ENCODE peak calls at places on chromosomes 5 and 9, in six cellular contexts. One of them, this sample, is unnamed.

GRCh38 chr9:38125889-38126288 is 56.9 kb upstream of the SHB start:
- DNase-seq in sigmoid colon: no peak
- DNase-seq in Panc1: no peak
- DNase-seq in HL-60: no peak
- DNase-seq in GM12891: no peak
- DNase-seq in GM23338: no peak
- DNase-seq in this sample: no peak

GRCh38 chr9:16143310-16143709 is 590.5 kb downstream of the CCDC171 start:
- DNase-seq in sigmoid colon: no peak
- DNase-seq in Panc1: no peak
- DNase-seq in HL-60: no peak
- DNase-seq in GM12891: no peak
- DNase-seq in GM23338: no peak
- DNase-seq in this sample: no peak

GRCh38 chr9:81529556-81530193 is 159.7 kb downstream of the TLE1 start:
- DNase-seq in sigmoid colon: peak; percentile 70
- DNase-seq in Panc1: no peak
- DNase-seq in HL-60: no peak
- DNase-seq in GM12891: no peak
- DNase-seq in GM23338: no peak
- DNase-seq in this sample: no peak

GRCh38 chr9:126777733-126778132 is 27.1 kb upstream of the ZBTB43 start:
- DNase-seq in sigmoid colon: no peak
- DNase-seq in Panc1: no peak
- DNase-seq in HL-60: no peak
- DNase-seq in GM12891: no peak
- DNase-seq in GM23338: peak; percentile 86
- DNase-seq in this sample: no peak

GRCh38 chr5:84983093-84983492 is 598.4 kb upstream of the EDIL3 start:
- DNase-seq in sigmoid colon: no peak
- DNase-seq in Panc1: no peak
- DNase-seq in HL-60: no peak
- DNase-seq in GM12891: no peak
- DNase-seq in GM23338: no peak
- DNase-seq in this sample: no peak

GRCh38 chr5:94361161-94361560 is 257.2 kb downstream of the KIAA0825 start:
- DNase-seq in sigmoid colon: no peak
- DNase-seq in Panc1: no peak
- DNase-seq in HL-60: no peak
- DNase-seq in GM12891: no peak
- DNase-seq in GM23338: no peak
- DNase-seq in this sample: no peak

GRCh38 chr9:109108318-109108717 is 11.4 kb downstream of the TMEM245 start:
- DNase-seq in sigmoid colon: no peak
- DNase-seq in Panc1: no peak
- DNase-seq in HL-60: no peak
- DNase-seq in GM12891: no peak
- DNase-seq in GM23338: no peak
- DNase-seq in this sample: no peak

GRCh38 chr5:97967292-97967691 is 784.2 kb upstream of the RIOK2 start:
- DNase-seq in sigmoid colon: no peak
- DNase-seq in Panc1: no peak
- DNase-seq in HL-60: no peak
- DNase-seq in GM12891: no peak
- DNase-seq in GM23338: no peak
- DNase-seq in this sample: no peak

GRCh38 chr5:178224403-178224802 is 8.2 kb downstream of the PHYKPL start:
- DNase-seq in sigmoid colon: no peak
- DNase-seq in Panc1: no peak
- DNase-seq in HL-60: no peak
- DNase-seq in GM12891: no peak
- DNase-seq in GM23338: no peak
- DNase-seq in this sample: no peak

GRCh38 chr5:180202939-180203573 is 6.0 kb downstream of the RASGEF1C start:
- DNase-seq in sigmoid colon: no peak
- DNase-seq in Panc1: no peak
- DNase-seq in HL-60: no peak
- DNase-seq in GM12891: no peak
- DNase-seq in GM23338: no peak
- DNase-seq in this sample: no peak

GRCh38 chr9:113012492-113012891 is 500 bp upstream of the ZNF883 start:
- DNase-seq in sigmoid colon: no peak
- DNase-seq in Panc1: no peak
- DNase-seq in HL-60: no peak
- DNase-seq in GM12891: no peak
- DNase-seq in GM23338: peak; percentile 24
- DNase-seq in this sample: no peak

GRCh38 chr9:1639166-1639565 is 376.0 kb upstream of the SMARCA2 start:
- DNase-seq in sigmoid colon: no peak
- DNase-seq in Panc1: no peak
- DNase-seq in HL-60: no peak
- DNase-seq in GM12891: no peak
- DNase-seq in GM23338: no peak
- DNase-seq in this sample: no peak

GRCh38 chr5:76757049-76757448 is 41.1 kb downstream of the F2R start:
- DNase-seq in sigmoid colon: no peak
- DNase-seq in Panc1: no peak
- DNase-seq in HL-60: no peak
- DNase-seq in GM12891: no peak
- DNase-seq in GM23338: no peak
- DNase-seq in this sample: no peak

GRCh38 chr9:130394320-130394719 is 50.4 kb upstream of the ASS1 start:
- DNase-seq in sigmoid colon: no peak
- DNase-seq in Panc1: no peak
- DNase-seq in HL-60: no peak
- DNase-seq in GM12891: no peak
- DNase-seq in GM23338: no peak
- DNase-seq in this sample: no peak

GRCh38 chr5:37739817-37740261 is 100.0 kb downstream of the GDNF start:
- DNase-seq in sigmoid colon: no peak
- DNase-seq in Panc1: no peak
- DNase-seq in HL-60: no peak
- DNase-seq in GM12891: no peak
- DNase-seq in GM23338: no peak
- DNase-seq in this sample: peak; percentile 39

GRCh38 chr9:15722888-15723287 is 170.0 kb downstream of the CCDC171 start:
- DNase-seq in sigmoid colon: no peak
- DNase-seq in Panc1: no peak
- DNase-seq in HL-60: no peak
- DNase-seq in GM12891: no peak
- DNase-seq in GM23338: peak; percentile 28
- DNase-seq in this sample: no peak

GRCh38 chr9:37128051-37128450 is 7.7 kb downstream of the ZCCHC7 start:
- DNase-seq in sigmoid colon: no peak
- DNase-seq in Panc1: no peak
- DNase-seq in HL-60: no peak
- DNase-seq in GM12891: no peak
- DNase-seq in GM23338: no peak
- DNase-seq in this sample: no peak

GRCh38 chr5:117594165-117594564 is 1019.5 kb upstream of the SEMA6A start:
- DNase-seq in sigmoid colon: peak; percentile 70
- DNase-seq in Panc1: no peak
- DNase-seq in HL-60: no peak
- DNase-seq in GM12891: no peak
- DNase-seq in GM23338: no peak
- DNase-seq in this sample: no peak

GRCh38 chr5:40914835-40915234 is 5.5 kb downstream of the C7 start:
- DNase-seq in sigmoid colon: no peak
- DNase-seq in Panc1: no peak
- DNase-seq in HL-60: no peak
- DNase-seq in GM12891: no peak
- DNase-seq in GM23338: no peak
- DNase-seq in this sample: no peak

GRCh38 chr5:68757813-68758212 is 336.0 kb upstream of the SLC30A5 start:
- DNase-seq in sigmoid colon: no peak
- DNase-seq in Panc1: no peak
- DNase-seq in HL-60: no peak
- DNase-seq in GM12891: no peak
- DNase-seq in GM23338: no peak
- DNase-seq in this sample: no peak

GRCh38 chr5:177383181-177383580 is 1.1 kb upstream of the SLC34A1 start:
- DNase-seq in sigmoid colon: no peak
- DNase-seq in Panc1: no peak
- DNase-seq in HL-60: no peak
- DNase-seq in GM12891: no peak
- DNase-seq in GM23338: no peak
- DNase-seq in this sample: no peak

GRCh38 chr9:137114220-137114612 is 317 bp downstream of the DPP7 start:
- DNase-seq in sigmoid colon: peak; percentile 70
- DNase-seq in Panc1: no peak
- DNase-seq in HL-60: no peak
- DNase-seq in GM12891: no peak
- DNase-seq in GM23338: no peak
- DNase-seq in this sample: no peak

DNA sequence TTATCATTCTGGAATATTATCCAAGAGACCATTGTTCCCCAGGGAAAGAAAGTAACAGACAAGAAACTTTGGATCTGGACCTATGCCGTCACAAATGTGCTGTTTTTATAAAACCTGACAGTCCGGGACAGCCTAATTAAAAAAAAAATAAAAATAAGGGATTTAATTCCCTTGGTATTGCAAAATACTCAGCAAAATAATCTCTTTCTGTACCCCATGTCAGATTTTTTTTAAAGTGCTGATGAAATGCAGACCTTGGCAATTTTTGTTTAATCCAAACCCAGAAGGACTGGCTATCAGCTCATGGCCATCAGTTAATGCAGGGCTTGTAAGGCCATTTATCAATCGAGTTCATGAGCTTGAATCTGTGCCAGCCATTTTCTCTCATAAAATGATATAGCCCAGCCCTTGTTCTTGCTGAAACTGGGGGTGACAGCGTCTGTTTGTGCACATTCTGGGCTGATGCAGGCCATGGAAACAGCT is 162.7 kb upstream of the S1PR3 start:
- DNase-seq in sigmoid colon: no peak
- DNase-seq in Panc1: no peak
- DNase-seq in HL-60: no peak
- DNase-seq in GM12891: no peak
- DNase-seq in GM23338: no peak
- DNase-seq in this sample: no peak
- TF ChIP-seq POLR2AphosphoS5 in sigmoid colon: peak; percentile 9
- TF ChIP-seq POLR2AphosphoS5 in Panc1: no peak
- TF ChIP-seq POLR2AphosphoS5 in HL-60: no peak
- TF ChIP-seq POLR2AphosphoS5 in GM12891: no peak
- TF ChIP-seq POLR2AphosphoS5 in GM23338: no peak
- TF ChIP-seq POLR2AphosphoS5 in this sample: no peak

GRCh38 chr9:26261503-26262330 is 583.5 kb upstream of the TUSC1 start:
- DNase-seq in sigmoid colon: no peak
- DNase-seq in Panc1: no peak
- DNase-seq in HL-60: no peak
- DNase-seq in GM12891: no peak
- DNase-seq in GM23338: peak; percentile 34
- DNase-seq in this sample: no peak
- TF ChIP-seq POLR2AphosphoS5 in sigmoid colon: no peak
- TF ChIP-seq POLR2AphosphoS5 in Panc1: no peak
- TF ChIP-seq POLR2AphosphoS5 in HL-60: no peak
- TF ChIP-seq POLR2AphosphoS5 in GM12891: no peak
- TF ChIP-seq POLR2AphosphoS5 in GM23338: no peak
- TF ChIP-seq POLR2AphosphoS5 in this sample: no peak

GRCh38 chr5:72455477-72455876 is 51.7 kb downstream of the ZNF366 start:
- DNase-seq in sigmoid colon: no peak
- DNase-seq in Panc1: no peak
- DNase-seq in HL-60: no peak
- DNase-seq in GM12891: no peak
- DNase-seq in GM23338: no peak
- DNase-seq in this sample: no peak

GRCh38 chr5:72451771-72452505 is 55.3 kb downstream of the ZNF366 start:
- DNase-seq in sigmoid colon: peak; percentile 91
- DNase-seq in Panc1: no peak
- DNase-seq in HL-60: no peak
- DNase-seq in GM12891: no peak
- DNase-seq in GM23338: no peak
- DNase-seq in this sample: peak; percentile 12

GRCh38 chr5:72453260-72453775 is 53.9 kb downstream of the ZNF366 start:
- DNase-seq in sigmoid colon: no peak
- DNase-seq in Panc1: no peak
- DNase-seq in HL-60: no peak
- DNase-seq in GM12891: no peak
- DNase-seq in GM23338: no peak
- DNase-seq in this sample: no peak

GRCh38 chr5:72454996-72455395 is 52.2 kb downstream of the ZNF366 start:
- DNase-seq in sigmoid colon: no peak
- DNase-seq in Panc1: no peak
- DNase-seq in HL-60: no peak
- DNase-seq in GM12891: no peak
- DNase-seq in GM23338: no peak
- DNase-seq in this sample: no peak

GRCh38 chr5:72452515-72453259 is 54.5 kb downstream of the ZNF366 start:
- DNase-seq in sigmoid colon: peak; percentile 90
- DNase-seq in Panc1: no peak
- DNase-seq in HL-60: no peak
- DNase-seq in GM12891: no peak
- DNase-seq in GM23338: no peak
- DNase-seq in this sample: no peak
- TF ChIP-seq POLR2AphosphoS5 in sigmoid colon: peak; percentile 66
- TF ChIP-seq POLR2AphosphoS5 in Panc1: no peak
- TF ChIP-seq POLR2AphosphoS5 in HL-60: no peak
- TF ChIP-seq POLR2AphosphoS5 in GM12891: no peak
- TF ChIP-seq POLR2AphosphoS5 in GM23338: no peak
- TF ChIP-seq POLR2AphosphoS5 in this sample: no peak

GRCh38 chr5:171798413-171798812 is 12.8 kb downstream of the SMIM23 start:
- DNase-seq in sigmoid colon: no peak
- DNase-seq in Panc1: no peak
- DNase-seq in HL-60: no peak
- DNase-seq in GM12891: no peak
- DNase-seq in GM23338: no peak
- DNase-seq in this sample: no peak

GRCh38 chr5:171797563-171797962 is 11.9 kb downstream of the SMIM23 start:
- DNase-seq in sigmoid colon: no peak
- DNase-seq in Panc1: no peak
- DNase-seq in HL-60: peak; percentile 62
- DNase-seq in GM12891: no peak
- DNase-seq in GM23338: no peak
- DNase-seq in this sample: no peak

GRCh38 chr5:171790408-171790807 is 4.8 kb downstream of the SMIM23 start:
- DNase-seq in sigmoid colon: no peak
- DNase-seq in Panc1: no peak
- DNase-seq in HL-60: no peak
- DNase-seq in GM12891: no peak
- DNase-seq in GM23338: no peak
- DNase-seq in this sample: no peak

GRCh38 chr5:171794470-171794869 is 8.9 kb downstream of the SMIM23 start:
- DNase-seq in sigmoid colon: no peak
- DNase-seq in Panc1: no peak
- DNase-seq in HL-60: no peak
- DNase-seq in GM12891: no peak
- DNase-seq in GM23338: no peak
- DNase-seq in this sample: no peak

GRCh38 chr5:171795381-171795780 is 9.8 kb downstream of the SMIM23 start:
- DNase-seq in sigmoid colon: no peak
- DNase-seq in Panc1: no peak
- DNase-seq in HL-60: no peak
- DNase-seq in GM12891: no peak
- DNase-seq in GM23338: no peak
- DNase-seq in this sample: no peak
- TF ChIP-seq POLR2AphosphoS5 in sigmoid colon: no peak
- TF ChIP-seq POLR2AphosphoS5 in Panc1: no peak
- TF ChIP-seq POLR2AphosphoS5 in HL-60: no peak
- TF ChIP-seq POLR2AphosphoS5 in GM12891: no peak
- TF ChIP-seq POLR2AphosphoS5 in GM23338: no peak
- TF ChIP-seq POLR2AphosphoS5 in this sample: no peak